ENCODE peak calls at places on chromosomes 13 and 19, in six cellular contexts. C is naive thymus-derived CD4-positive, alpha-beta T cell; S is foreskin fibroblast; V is A549; Y is upper lobe of right lung; Q is heart right ventricle. X is an unnamed sample.
A peak's percentile ranks its signal among the peaks of the same experiment; 100 is the strongest.

GRCh38 chr19:36032251-36033104 is at the start of gene CLIP3:
- DNase-seq in Q (peak; percentile 75), Y (no peak), S (peak; percentile 60), C (peak; percentile 20), V (no peak), X (no peak)

GRCh38 chr19:5354403-5354802 is 13.8 kb upstream of the PTPRS start:
- DNase-seq in S (no peak), Q (no peak), V (peak; percentile 42), Y (no peak), C (no peak), X (no peak)

GRCh38 chr19:27736225-27736624 is 1476.7 kb downstream of the UQCRFS1 start:
- DNase-seq in Y (no peak), V (no peak), Q (no peak), C (no peak), S (no peak), X (no peak)

GRCh38 chr13:24361852-24362366 is 52.5 kb downstream of the C1QTNF9 start:
- DNase-seq in S (no peak), Y (no peak), C (no peak), V (no peak), Q (no peak), X (no peak)

GRCh38 chr19:47381653-47382279 is 32.7 kb downstream of the DHX34 start:
- DNase-seq in S (no peak), V (no peak), Y (no peak), Q (no peak), C (no peak), X (no peak)

GRCh38 chr19:30076751-30077670 is 135.0 kb downstream of the URI1 start:
- DNase-seq in Y (peak; percentile 55), S (no peak), Q (no peak), V (no peak), C (no peak), X (no peak)

GRCh38 chr19:920051-920857 is 3.1 kb downstream of the KISS1R start:
- DNase-seq in V (no peak), S (no peak), C (peak; percentile 76), Q (no peak), Y (peak; percentile 70), X (no peak)

GRCh38 chr13:95643814-95644598 is 500 bp downstream of the DZIP1 start:
- DNase-seq in C (no peak), V (peak; percentile 48), Y (no peak), Q (peak; percentile 24), S (peak; percentile 45), X (no peak)

GRCh38 chr19:37654833-37655688 is at the start of gene ZFP30:
- DNase-seq in S (peak; percentile 48), Y (peak; percentile 94), C (peak; percentile 85), Q (peak; percentile 93), V (peak; percentile 94), X (no peak)

GRCh38 chr13:30918662-30919405 is 12.8 kb downstream of the MEDAG start:
- DNase-seq in Q (no peak), V (no peak), Y (no peak), S (peak; percentile 19), C (no peak), X (no peak)

GRCh38 chr19:7654401-7654800 is 14.4 kb upstream of the RETN start:
- DNase-seq in V (no peak), C (no peak), S (peak; percentile 33), Q (no peak), Y (no peak), X (no peak)

GRCh38 chr13:100154835-100155463 is 66.1 kb downstream of the PCCA start:
- DNase-seq in S (no peak), V (no peak), C (no peak), Y (no peak), Q (no peak), X (no peak)

GRCh38 chr13:49411353-49411752 is 32.5 kb downstream of the CAB39L start:
- DNase-seq in S (no peak), C (no peak), Q (no peak), V (no peak), Y (no peak), X (no peak)

GRCh38 chr13:113404723-113405471 is 41.0 kb upstream of the GRTP1 start:
- DNase-seq in C (no peak), S (no peak), V (no peak), Q (no peak), Y (peak; percentile 60), X (no peak)

GRCh38 chr19:7625763-7626372 is 3.5 kb downstream of the XAB2 start:
- DNase-seq in C (no peak), Q (no peak), S (no peak), V (no peak), Y (peak; percentile 64), X (no peak)

GRCh38 chr19:3404324-3405260 is 38.2 kb downstream of the NFIC start:
- DNase-seq in V (no peak), Q (peak; percentile 89), S (peak; percentile 92), C (no peak), Y (peak; percentile 91), X (no peak)

GRCh38 chr13:92984151-92984550 is 242.5 kb upstream of the GPC6 start:
- DNase-seq in V (no peak), Q (no peak), S (no peak), Y (no peak), C (no peak), X (no peak)

GRCh38 chr19:15201374-15202023 is 704 bp upstream of the NOTCH3 start:
- DNase-seq in Y (no peak), C (no peak), Q (no peak), S (no peak), V (no peak), X (no peak)
- H3K4me3 ChIP-seq in Y (peak overlapping the region; percentile 25), C (no peak overlapping the region), Q (no peak overlapping the region), S (peak overlapping the region; percentile 69), V (peak overlapping the region; percentile 68), X (peak overlapping the region; percentile 82)

DNA sequence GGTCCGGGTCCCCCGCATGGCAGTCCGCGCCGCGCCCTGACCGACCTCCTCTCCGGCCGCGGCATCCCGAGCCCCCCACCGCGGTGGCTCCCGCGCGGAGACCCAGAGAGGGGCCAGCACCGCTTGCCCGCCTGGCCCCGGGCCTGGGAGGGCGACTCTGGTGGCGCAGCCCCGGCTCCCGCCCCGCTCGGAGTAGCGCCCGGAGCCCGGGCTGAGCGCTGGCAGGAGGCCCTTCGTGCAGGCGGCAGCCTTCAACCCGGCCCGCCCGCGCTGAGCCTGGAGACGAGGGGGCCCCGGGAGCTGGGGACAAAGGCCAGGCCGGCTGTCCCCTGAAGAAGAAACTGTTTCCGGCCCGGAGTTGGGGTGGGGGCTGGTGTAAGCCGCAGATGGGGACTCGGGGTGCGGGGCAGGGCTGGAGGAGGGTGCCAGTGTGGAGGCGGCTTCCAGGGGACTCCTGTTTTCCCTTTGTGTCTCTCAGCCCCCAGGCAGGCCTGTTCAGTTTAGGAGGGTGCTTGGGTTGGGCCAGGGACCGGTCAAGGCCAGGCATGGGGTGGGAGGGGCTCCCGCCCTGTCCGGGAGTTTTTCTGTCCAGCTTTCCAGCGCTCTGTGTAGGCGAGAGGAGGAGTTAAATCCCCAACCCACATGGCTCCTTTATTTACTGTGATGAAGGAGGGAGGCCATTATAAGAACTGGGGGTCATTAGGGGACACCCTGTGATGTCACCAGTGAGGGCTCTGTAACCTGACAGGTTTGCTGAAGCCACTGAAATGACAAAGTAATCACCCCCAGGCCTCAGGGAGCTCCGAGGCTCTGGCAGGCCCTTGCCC is 967 bp downstream of the LRP3 start:
- DNase-seq in C (no peak), S (peak; percentile 41), Q (no peak), V (peak; percentile 65), Y (peak; percentile 69), X (no peak)
- H3K4me3 ChIP-seq in C (no peak overlapping the region), S (peak overlapping the region; percentile 57), Q (peak overlapping the region; percentile 51), V (peak overlapping the region; percentile 69), Y (peak overlapping the region; percentile 56), X (peak overlapping the region; percentile 61)

DNA sequence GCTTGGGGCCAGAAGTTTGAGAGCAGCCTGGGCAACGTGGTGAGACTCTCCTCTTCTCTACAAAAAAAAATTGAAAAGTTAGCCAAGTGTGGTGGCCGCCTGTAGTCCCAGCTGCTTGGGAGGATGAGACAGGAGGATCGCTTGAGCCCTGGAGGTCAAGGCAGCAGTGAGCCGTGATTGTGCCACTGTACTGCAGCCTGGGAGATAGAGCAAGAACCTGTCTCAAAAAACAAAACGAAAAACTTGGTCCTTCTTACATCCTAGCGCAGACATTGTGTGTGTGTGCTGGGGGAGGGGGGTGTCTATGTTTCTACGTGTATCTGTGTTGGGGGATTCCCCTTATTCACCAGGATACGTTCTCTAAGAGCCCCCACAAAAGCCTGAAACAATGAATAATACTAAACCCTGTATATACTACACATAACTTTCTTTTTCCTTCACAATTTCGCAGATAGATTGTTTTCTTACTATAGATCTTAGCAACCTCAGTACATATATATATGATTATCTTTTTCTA is 7.9 kb downstream of the AXL start:
- DNase-seq in S (no peak), Q (no peak), V (no peak), Y (no peak), C (no peak), X (no peak)
- H3K4me3 ChIP-seq in S (no peak overlapping the region), Q (peak overlapping the region; percentile 27), V (peak overlapping the region; percentile 41), Y (peak overlapping the region; percentile 52), C (peak overlapping the region; percentile 58), X (peak overlapping the region; percentile 46)

GRCh38 chr19:17685451-17686026 is 2.6 kb downstream of the UNC13A start:
- DNase-seq in Y (no peak), Q (no peak), V (peak; percentile 16), S (no peak), C (no peak), X (no peak)
- H3K4me3 ChIP-seq in Y (no peak overlapping the region), Q (no peak overlapping the region), V (no peak overlapping the region), S (no peak overlapping the region), C (no peak overlapping the region), X (no peak overlapping the region)

X was measured in AG04449.